ENCODE peak calls at places on chromosomes 7 and 10, in four cellular contexts. P is IMR-90, Q is ovary, D is A549. J is an unnamed sample.

GRCh38 chr10:33460461-33461294 is 126.2 kb upstream of the NRP1 start:
- DNase-seq in P (peak; percentile 72), Q (peak; percentile 24), D (no peak), J (no peak)

GRCh38 chr10:84478155-84478554 is 149.8 kb downstream of the CCSER2 start:
- DNase-seq in P (peak; percentile 33), Q (no peak), D (no peak), J (no peak)

GRCh38 chr7:1610678-1611302 is 41.0 kb upstream of the PSMG3 start:
- DNase-seq in P (no peak), Q (no peak), D (no peak), J (no peak)

GRCh38 chr7:25517906-25518305 is 289.6 kb upstream of the NPVF start:
- DNase-seq in P (no peak), Q (no peak), D (no peak), J (no peak)

GRCh38 chr10:29130190-29130673 is 158.6 kb upstream of the LYZL1 start:
- DNase-seq in P (peak; percentile 51), Q (no peak), D (peak; percentile 29), J (no peak)

GRCh38 chr7:107559864-107560263 is 3.9 kb downstream of the COG5 start:
- DNase-seq in P (peak; percentile 78), Q (no peak), D (no peak), J (no peak)

GRCh38 chr10:30829921-30830671 is 200.5 kb upstream of the LYZL2 start:
- DNase-seq in P (peak; percentile 65), Q (no peak), D (no peak), J (no peak)

GRCh38 chr7:144670251-144670650 is 165.6 kb downstream of the TPK1 start:
- DNase-seq in P (no peak), Q (no peak), D (no peak), J (no peak)

GRCh38 chr10:4352566-4352961 is 473.4 kb upstream of the AKR1E2 start:
- DNase-seq in P (no peak), Q (no peak), D (no peak), J (no peak)

GRCh38 chr10:107577226-107577625 is 412.7 kb upstream of the SORCS1 start:
- DNase-seq in P (no peak), Q (no peak), D (no peak), J (no peak)

GRCh38 chr10:127386606-127387327 is 162.3 kb upstream of the NPS start:
- DNase-seq in P (no peak), Q (no peak), D (no peak), J (no peak)

GRCh38 chr10:127392351-127393235 is 156.5 kb upstream of the NPS start:
- DNase-seq in P (no peak), Q (no peak), D (no peak), J (no peak)

DNA sequence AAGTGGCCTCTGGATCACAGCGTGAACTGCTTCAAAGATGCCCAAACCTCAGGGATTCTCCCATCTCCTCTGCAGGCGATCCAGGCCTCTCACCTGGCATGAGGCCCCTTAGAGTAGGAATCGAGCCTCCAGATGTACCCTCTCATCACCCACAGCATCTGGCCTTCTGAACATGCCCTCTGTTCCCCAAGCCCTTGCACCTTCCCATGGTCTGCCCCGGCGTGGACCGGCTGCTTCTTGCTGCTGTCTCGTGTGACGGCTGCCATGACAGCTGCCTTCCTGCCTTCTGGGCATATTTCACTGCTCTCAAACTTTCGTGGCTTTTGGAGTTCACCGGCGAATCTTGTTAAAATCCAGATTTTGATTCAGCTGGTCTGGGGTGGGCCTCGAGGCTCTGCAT is 157.2 kb upstream of the NPS start:
- DNase-seq in P (no peak), Q (no peak), D (no peak), J (no peak)
- H3K27ac ChIP-seq in P (no peak overlapping the region), Q (peak overlapping the region; percentile 40), D (no peak overlapping the region), J (no peak overlapping the region)

GRCh38 chr10:17429490-17429889 is 24.9 kb downstream of the ST8SIA6 start:
- DNase-seq in P (no peak), Q (no peak), D (no peak), J (no peak)

GRCh38 chr10:17432738-17433137 is 21.7 kb downstream of the ST8SIA6 start:
- DNase-seq in P (peak; percentile 14), Q (no peak), D (no peak), J (no peak)

GRCh38 chr10:17428616-17429097 is 25.7 kb downstream of the ST8SIA6 start:
- DNase-seq in P (no peak), Q (no peak), D (no peak), J (no peak)

GRCh38 chr10:17430647-17431355 is 23.6 kb downstream of the ST8SIA6 start:
- DNase-seq in P (peak; percentile 73), Q (peak; percentile 79), D (peak; percentile 44), J (peak; percentile 67)

DNA sequence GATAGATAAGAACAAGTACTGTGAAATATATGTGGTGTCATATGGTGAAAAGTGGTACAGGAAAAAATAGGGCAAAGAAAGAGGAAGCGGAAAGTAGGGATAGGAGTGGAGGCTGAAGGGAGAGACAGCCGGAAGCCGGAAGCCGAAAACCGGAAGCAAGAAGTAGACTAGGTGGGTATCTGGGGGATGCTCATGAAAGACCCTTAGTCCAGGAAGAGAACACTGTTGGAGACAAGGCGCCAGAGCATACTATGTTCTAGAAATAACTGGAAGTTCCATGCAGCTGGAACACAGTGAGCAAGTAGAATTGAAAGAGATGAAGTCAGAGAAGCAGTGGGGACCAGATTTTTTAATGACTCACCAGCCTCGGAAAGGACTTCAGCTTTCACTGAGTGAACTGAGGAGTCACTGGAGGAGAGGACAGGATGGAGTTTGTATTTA is 22.5 kb downstream of the ST8SIA6 start:
- DNase-seq in P (peak; percentile 70), Q (no peak), D (no peak), J (no peak)
- H3K4me1 ChIP-seq in P (peaks cover 2% of the 10 kb centered on the region), Q (peaks cover 1% of the 10 kb centered on the region), D (no peaks in the 10 kb centered on the region), J (no peaks in the 10 kb centered on the region)

DNA sequence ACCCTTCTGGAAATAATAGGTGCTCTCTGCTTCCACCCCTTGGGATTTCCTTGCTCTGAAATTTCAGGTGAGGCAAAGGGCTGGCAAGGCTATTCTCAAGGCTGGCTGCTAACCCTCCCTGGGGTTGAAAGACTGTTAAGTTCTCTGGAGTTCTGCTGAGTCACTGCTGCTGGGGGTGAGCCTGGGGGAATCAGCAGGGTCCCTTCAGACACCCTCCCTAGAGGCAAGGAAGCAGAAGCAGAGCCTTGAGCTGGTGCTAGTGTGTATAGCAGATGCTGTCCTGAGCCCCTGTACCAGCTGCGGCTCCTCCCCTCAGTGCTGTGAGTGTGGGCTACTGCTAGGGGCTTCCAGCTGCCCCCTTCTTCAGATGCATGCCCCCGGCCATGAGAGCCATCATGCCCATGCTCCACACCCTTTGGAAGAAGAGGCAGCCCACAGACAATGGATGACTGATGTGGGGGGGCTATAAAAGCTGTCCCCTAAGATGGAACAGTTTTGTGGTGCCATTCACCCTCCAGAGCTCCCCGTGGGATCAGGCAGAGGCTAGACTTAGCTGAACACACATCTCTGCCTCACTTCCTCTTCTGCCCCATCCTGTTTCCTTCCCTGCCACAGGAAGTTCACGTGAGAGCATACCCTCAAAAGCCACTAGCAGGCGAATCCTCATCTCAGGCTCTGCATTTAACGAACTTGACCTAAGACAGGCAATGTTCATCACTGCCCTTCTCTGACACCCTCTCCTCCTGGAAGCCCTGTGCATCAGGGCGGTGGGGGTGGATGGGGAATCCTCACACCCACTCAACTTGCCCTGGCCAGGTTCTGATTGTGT is 91.8 kb downstream of the SH3PXD2A start:
- DNase-seq in P (peak; percentile 46), Q (no peak), D (no peak), J (peak; percentile 37)
- TF ChIP-seq POLR2A in P (no peak), Q (no peak), D (no peak), J (no peak)

DNA sequence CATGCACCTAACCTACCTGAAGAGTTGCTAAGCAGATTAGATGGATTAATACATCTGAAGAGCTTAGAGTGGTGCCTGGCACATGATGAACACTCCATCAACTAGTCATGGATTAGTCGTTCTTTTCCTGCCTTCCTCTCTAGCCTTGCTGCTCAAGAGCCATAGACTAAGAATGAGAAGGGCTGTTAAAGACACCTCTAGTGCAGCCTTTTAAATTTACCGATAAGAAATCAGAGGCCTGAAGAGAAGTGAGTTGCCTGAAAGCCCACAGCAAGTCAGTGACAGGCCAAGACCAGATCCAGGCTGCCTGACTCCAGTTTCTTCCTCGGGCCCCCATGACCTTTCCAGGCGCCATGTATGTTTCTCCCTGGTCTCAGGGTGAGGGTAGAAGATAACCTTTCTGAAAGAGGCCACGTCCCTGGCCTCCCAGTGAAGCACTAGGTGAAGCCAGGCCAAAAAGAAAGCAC is 6.5 kb downstream of the TSPAN15 start:
- DNase-seq in P (no peak), Q (no peak), D (no peak), J (no peak)
- H3K27ac ChIP-seq in P (no peak overlapping the region), Q (no peak overlapping the region), D (peak overlapping the region; percentile 15), J (no peak overlapping the region)

GRCh38 chr10:24713086-24713485 is 10.6 kb downstream of the ARHGAP21 start:
- DNase-seq in P (no peak), Q (no peak), D (no peak), J (no peak)
- H3K4me1 ChIP-seq in P (peaks cover 15% of the 10 kb centered on the region), Q (peaks cover 22% of the 10 kb centered on the region), D (peaks cover 57% of the 10 kb centered on the region), J (peaks cover 9% of the 10 kb centered on the region)

GRCh38 chr10:102401735-102402511 is 6.4 kb downstream of the NFKB2 start:
- DNase-seq in P (peak; percentile 50), Q (no peak), D (peak; percentile 77), J (no peak)
- TF ChIP-seq POLR2A in P (no peak), Q (no peak), D (no peak), J (no peak)

GRCh38 chr7:21642422-21642821 is 99.6 kb downstream of the DNAH11 start:
- DNase-seq in P (no peak), Q (no peak), D (no peak), J (no peak)
- H3K27ac ChIP-seq in P (no peak overlapping the region), Q (no peak overlapping the region), D (no peak overlapping the region), J (no peak overlapping the region)

DNA sequence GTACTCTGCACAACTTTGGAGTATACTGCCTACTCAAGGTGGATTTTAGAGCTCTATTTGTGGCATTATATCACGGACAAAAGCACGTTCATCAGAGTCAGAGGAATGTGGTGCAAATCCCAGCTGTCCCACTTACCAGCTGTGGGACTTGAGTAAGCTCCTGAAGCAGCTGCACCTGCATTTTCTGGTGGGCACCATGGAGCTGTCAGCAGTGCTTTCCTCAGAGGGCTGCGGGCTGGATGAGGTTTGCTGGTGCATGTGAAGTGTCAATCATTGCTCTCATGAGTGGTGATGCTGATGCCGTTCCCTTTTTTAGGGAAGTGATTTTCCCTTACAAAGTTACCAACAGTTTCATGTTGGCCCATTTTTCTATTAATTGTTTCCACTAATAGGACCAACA is 53.4 kb downstream of the EGFR start:
- DNase-seq in P (no peak), Q (no peak), D (no peak), J (no peak)
- H3K4me1 ChIP-seq in P (peaks cover 30% of the 10 kb centered on the region), Q (peaks cover 30% of the 10 kb centered on the region), D (peaks cover 95% of the 10 kb centered on the region), J (peaks cover 3% of the 10 kb centered on the region)

GRCh38 chr7:74289018-74289659 is at the start of gene CLIP2:
- DNase-seq in P (peak; percentile 77), Q (peak; percentile 79), D (peak; percentile 64), J (peak; percentile 86)
- TF ChIP-seq POLR2A in P (peak; percentile 95), Q (peak; percentile 46), D (peak; percentile 71), J (peak; percentile 56)